ENCODE peak calls at places on chromosomes 13 and 19, in seven cellular contexts. R, J, D, X, B, F and G are unnamed samples.
A peak's percentile ranks its signal among the peaks of the same experiment; 100 is the strongest.

GRCh38 chr19:58059003-58059671 is at the start of gene ZNF135:
- DNase-seq in J (no peak), B (peak; percentile 91), D (peak; percentile 90), X (peak; percentile 84), R (peak; percentile 80), F (peak; percentile 90), G (peak; percentile 85)

GRCh38 chr13:79246575-79246949 is 159.5 kb downstream of the RBM26 start:
- DNase-seq in J (no peak), F (no peak), X (no peak), R (no peak), B (no peak), D (no peak), G (no peak)

GRCh38 chr19:29596885-29597525 is 9.1 kb upstream of the POP4 start:
- DNase-seq in R (peak; percentile 20), J (no peak), B (peak; percentile 59), X (no peak), F (no peak), D (peak; percentile 14), G (no peak)

GRCh38 chr19:35142531-35143230 is 374 bp upstream of the FXYD7 start:
- DNase-seq in X (peak; percentile 70), F (peak; percentile 60), J (peak; percentile 83), D (peak; percentile 29), B (peak; percentile 84), R (no peak), G (peak; percentile 65)

GRCh38 chr19:33684550-33685303 is 63.0 kb downstream of the CHST8 start:
- DNase-seq in X (no peak), F (no peak), J (no peak), D (no peak), B (peak; percentile 54), R (no peak), G (peak; percentile 43)

GRCh38 chr13:113151745-113152707 is 6.4 kb upstream of the PROZ start:
- DNase-seq in J (no peak), R (no peak), B (no peak), X (no peak), D (peak; percentile 71), F (no peak), G (no peak)

GRCh38 chr19:35120898-35121297 is 5.3 kb downstream of the FXYD3 start:
- DNase-seq in J (no peak), F (no peak), D (no peak), X (peak; percentile 80), R (no peak), B (no peak), G (no peak)

GRCh38 chr19:45935267-45935666 is 20.7 kb upstream of the NANOS2 start:
- DNase-seq in D (no peak), R (no peak), B (no peak), X (no peak), F (no peak), J (no peak), G (no peak)

GRCh38 chr19:17942181-17942580 is 9.4 kb downstream of the CCDC124 start:
- DNase-seq in F (no peak), B (no peak), X (no peak), R (no peak), J (no peak), D (no peak), G (no peak)

GRCh38 chr19:17946965-17947784 is 14.4 kb downstream of the CCDC124 start:
- DNase-seq in X (no peak), B (no peak), F (peak; percentile 33), D (no peak), R (no peak), J (no peak), G (no peak)

GRCh38 chr19:17942582-17943283 is 9.9 kb downstream of the CCDC124 start:
- DNase-seq in D (no peak), B (no peak), R (no peak), X (no peak), J (no peak), F (peak; percentile 78), G (no peak)

GRCh38 chr19:17944301-17944700 is 11.5 kb downstream of the CCDC124 start:
- DNase-seq in X (no peak), R (no peak), D (peak; percentile 86), B (no peak), F (no peak), J (no peak), G (no peak)

DNA sequence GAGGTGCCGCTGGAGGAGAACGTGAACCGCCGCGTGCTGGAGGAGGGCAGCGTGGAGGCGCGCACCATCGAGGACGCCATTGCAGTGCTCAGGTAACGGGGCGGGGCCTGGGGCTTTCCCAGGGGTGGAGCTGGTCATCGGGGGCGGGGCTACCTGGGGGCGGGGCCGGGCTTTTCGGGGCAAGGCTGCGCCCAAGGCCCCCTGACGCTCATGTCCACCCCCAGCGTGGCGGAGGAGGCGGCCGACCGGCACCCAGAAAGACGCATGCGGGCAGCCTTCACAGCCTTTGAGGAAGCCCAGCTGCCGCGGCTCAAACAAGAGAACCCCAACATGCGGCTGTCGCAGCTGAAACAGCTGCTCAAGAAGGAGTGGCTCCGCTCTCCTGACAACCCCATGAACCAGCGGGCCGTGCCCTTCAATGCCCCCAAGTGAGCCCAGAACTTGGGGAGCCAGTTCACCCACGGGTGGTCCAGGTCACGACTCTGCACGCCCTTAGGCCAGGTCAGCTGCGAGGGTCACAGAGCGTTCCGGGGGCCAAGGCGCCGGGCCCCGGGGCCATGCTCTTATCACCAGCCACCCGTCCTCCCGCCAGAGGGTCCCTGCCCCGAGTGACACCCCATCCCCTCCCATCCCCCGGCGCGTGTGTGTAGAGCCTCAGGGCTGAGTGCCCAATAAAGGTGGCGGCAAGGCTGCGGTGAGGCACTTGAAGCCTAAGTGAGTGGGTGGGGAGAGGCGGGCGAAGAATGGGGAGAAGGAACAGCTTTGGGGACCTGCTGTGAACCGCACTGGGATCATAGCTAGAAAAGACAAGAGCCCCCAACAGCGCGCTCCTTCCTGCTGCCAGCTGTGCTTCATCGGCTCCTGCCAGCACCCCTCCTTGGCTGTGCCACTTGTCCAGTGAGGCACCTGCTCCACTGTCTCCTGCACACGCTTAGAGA is 10.7 kb downstream of the CCDC124 start:
- DNase-seq in D (no peak), B (no peak), F (peak; percentile 67), R (no peak), J (no peak), X (no peak), G (no peak)
- H3K4me3 ChIP-seq in D (no peak overlapping the region), B (no peak overlapping the region), F (peak overlapping the region; percentile 29), R (no peak overlapping the region), J (no peak overlapping the region), X (no peak overlapping the region), G (no peak overlapping the region)

GRCh38 chr19:13014921-13015280 is 19.6 kb downstream of the NFIX start:
- DNase-seq in X (no peak), B (no peak), R (no peak), D (no peak), F (no peak), J (no peak), G (no peak)
- H3K4me1 ChIP-seq in X (peaks cover 3% of the 10 kb centered on the region), B (peaks cover 17% of the 10 kb centered on the region), R (peaks cover 3% of the 10 kb centered on the region), D (peaks cover 26% of the 10 kb centered on the region), F (peaks cover 58% of the 10 kb centered on the region), J (no peaks in the 10 kb centered on the region), G (peaks cover 18% of the 10 kb centered on the region)

GRCh38 chr13:36131215-36131930 is at the start of gene DCLK1:
- DNase-seq in J (no peak), B (peak; percentile 85), X (peak; percentile 45), F (peak; percentile 67), R (peak; percentile 56), D (peak; percentile 31), G (peak; percentile 21)

GRCh38 chr13:36131931-36132297 is 732 bp upstream of the DCLK1 start:
- DNase-seq in R (no peak), F (peak; percentile 42), J (no peak), D (peak; percentile 45), B (no peak), X (peak; percentile 29), G (peak; percentile 36)

GRCh38 chr13:36129539-36129938 is 1.6 kb downstream of the DCLK1 start:
- DNase-seq in B (no peak), J (no peak), X (no peak), R (no peak), D (no peak), F (no peak), G (no peak)

GRCh38 chr13:36130542-36131214 is 504 bp downstream of the DCLK1 start:
- DNase-seq in R (peak; percentile 37), J (no peak), B (peak; percentile 76), F (peak; percentile 41), X (no peak), D (no peak), G (peak; percentile 50)

GRCh38 chr13:36130168-36130541 is 1.0 kb downstream of the DCLK1 start:
- DNase-seq in F (no peak), D (no peak), B (no peak), X (no peak), R (no peak), J (no peak), G (no peak)
- H3K4me3 ChIP-seq in F (peak overlapping the region; percentile 55), D (peak overlapping the region; percentile 41), B (peak overlapping the region; percentile 69), X (peak overlapping the region; percentile 19), R (peak overlapping the region; percentile 63), J (no peak overlapping the region), G (no peak overlapping the region)

DNA sequence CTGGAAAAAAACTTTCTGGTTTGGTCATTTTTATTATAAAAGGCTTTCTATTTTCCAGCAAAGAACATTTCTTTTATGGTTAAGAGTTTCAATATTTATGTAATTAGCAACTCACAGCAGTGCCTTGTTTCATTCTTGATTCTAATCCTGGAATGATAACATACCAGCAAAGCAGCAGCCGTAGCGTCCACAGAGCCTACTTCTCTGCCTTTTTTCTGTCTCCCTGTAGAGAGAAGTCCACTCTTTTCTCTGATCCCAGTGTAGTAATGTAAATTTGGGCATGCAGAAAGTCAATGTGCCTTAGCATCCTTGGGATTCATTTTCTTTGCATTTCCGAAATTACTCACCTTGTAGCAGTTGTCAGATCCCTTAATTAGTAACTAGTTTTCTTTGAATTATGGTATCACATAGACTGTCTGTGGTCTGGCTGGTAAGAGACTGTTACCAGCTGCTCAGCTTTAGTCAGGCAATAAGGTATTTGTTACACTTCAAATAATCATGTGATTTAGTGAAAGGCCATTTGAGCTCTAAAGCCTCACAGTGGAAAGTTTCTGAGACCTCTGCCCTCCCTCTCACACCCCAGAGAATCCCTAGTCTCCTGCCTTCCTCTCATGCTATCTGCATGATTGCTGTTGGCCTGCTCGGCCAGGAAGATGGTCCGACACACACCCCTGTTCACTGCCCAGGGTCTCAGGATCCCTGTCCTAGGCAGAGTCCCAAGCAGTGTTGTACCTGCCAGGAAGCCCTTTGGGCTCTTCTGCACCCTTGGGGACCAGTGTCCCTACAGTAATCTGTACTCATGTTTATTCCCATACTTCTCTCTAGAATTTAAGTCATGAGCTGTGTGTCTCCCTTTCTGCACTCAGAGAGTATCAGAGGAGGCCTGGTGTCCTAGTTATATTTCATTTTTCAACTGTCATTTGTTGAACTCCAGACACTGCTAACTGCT is 86.3 kb downstream of the LRCH1 start:
- DNase-seq in J (no peak), R (no peak), D (no peak), B (no peak), X (no peak), F (no peak), G (no peak)
- H3K4me1 ChIP-seq in J (peaks cover 44% of the 10 kb centered on the region), R (peaks cover 7% of the 10 kb centered on the region), D (peaks cover 19% of the 10 kb centered on the region), B (peaks cover 14% of the 10 kb centered on the region), X (no peaks in the 10 kb centered on the region), F (peaks cover 14% of the 10 kb centered on the region), G (peaks cover 9% of the 10 kb centered on the region)

DNA sequence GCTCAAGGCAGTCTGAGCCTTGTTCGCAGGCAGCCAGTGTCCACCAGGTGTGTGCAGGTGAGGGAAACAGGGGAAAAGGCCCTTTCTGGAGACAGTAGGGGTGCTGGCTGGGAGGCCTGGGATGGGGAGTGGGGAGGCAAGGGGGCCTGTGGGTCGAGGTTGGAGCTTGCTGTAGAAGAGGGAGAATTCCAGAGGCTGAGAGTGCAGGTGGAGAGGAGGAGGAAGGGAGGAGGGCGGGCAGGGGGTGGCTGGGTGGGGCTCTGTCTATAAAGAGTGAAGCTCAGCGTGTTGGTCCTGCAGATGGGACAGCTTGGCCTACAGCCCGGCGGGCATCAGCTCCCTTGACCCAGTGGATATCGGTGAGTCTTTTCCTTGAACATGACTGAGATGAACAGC is at the start of gene CCL25:
- DNase-seq in F (no peak), X (no peak), D (no peak), R (no peak), B (no peak), J (no peak), G (no peak)
- H3K4me3 ChIP-seq in F (no peak within 1 kb of the TSS), X (no peak within 1 kb of the TSS), D (no peak within 1 kb of the TSS), R (no peak within 1 kb of the TSS), B (no peak within 1 kb of the TSS), J (no peak within 1 kb of the TSS), G (no peak within 1 kb of the TSS)

GRCh38 chr13:90230311-90230710 is 1117.2 kb upstream of the MIR17HG start:
- DNase-seq in F (no peak), X (no peak), J (no peak), D (no peak), R (no peak), B (no peak), G (no peak)
- H3K4me1 ChIP-seq in F (no peaks in the 10 kb centered on the region), X (no peaks in the 10 kb centered on the region), J (no peaks in the 10 kb centered on the region), D (no peaks in the 10 kb centered on the region), R (no peaks in the 10 kb centered on the region), B (no peaks in the 10 kb centered on the region), G (no peaks in the 10 kb centered on the region)